ENCODE peak calls at places on chromosome 5, in four cellular contexts. One of them, this sample, is unnamed.
A peak's percentile ranks its signal among the peaks of the same experiment; 100 is the strongest.

GRCh38 chr5:155729684-155730059 is 597.3 kb upstream of the SGCD start:
- DNase-seq in lung: no peak
- DNase-seq in A549: no peak
- DNase-seq in hepatocyte: peak; percentile 39
- DNase-seq in this sample: no peak

GRCh38 chr5:94288937-94289336 is 329.5 kb downstream of the KIAA0825 start:
- DNase-seq in lung: no peak
- DNase-seq in A549: no peak
- DNase-seq in hepatocyte: no peak
- DNase-seq in this sample: no peak

GRCh38 chr5:133865113-133865512 is 103.3 kb downstream of the C5orf15 start:
- DNase-seq in hepatocyte: no peak
- DNase-seq in lung: no peak
- DNase-seq in A549: no peak
- DNase-seq in this sample: no peak

GRCh38 chr5:123855630-123856029 is 343.7 kb downstream of the CSNK1G3 start:
- DNase-seq in hepatocyte: no peak
- DNase-seq in A549: no peak
- DNase-seq in lung: no peak
- DNase-seq in this sample: no peak

GRCh38 chr5:150500905-150501304 is 7.0 kb upstream of the NDST1 start:
- DNase-seq in A549: no peak
- DNase-seq in hepatocyte: no peak
- DNase-seq in lung: no peak
- DNase-seq in this sample: no peak

GRCh38 chr5:78361226-78361993 is 993 bp downstream of the SCAMP1 start:
- DNase-seq in A549: peak; percentile 55
- DNase-seq in hepatocyte: peak; percentile 73
- DNase-seq in lung: peak; percentile 49
- DNase-seq in this sample: no peak

GRCh38 chr5:134130239-134130945 is 15.9 kb downstream of the TCF7 start:
- DNase-seq in hepatocyte: no peak
- DNase-seq in A549: no peak
- DNase-seq in lung: no peak
- DNase-seq in this sample: no peak

GRCh38 chr5:36168737-36169136 is 16.8 kb downstream of the SKP2 start:
- DNase-seq in lung: no peak
- DNase-seq in hepatocyte: no peak
- DNase-seq in A549: no peak
- DNase-seq in this sample: peak; percentile 55

GRCh38 chr5:75031366-75031765 is 21.0 kb downstream of the GCNT4 start:
- DNase-seq in lung: no peak
- DNase-seq in hepatocyte: no peak
- DNase-seq in A549: no peak
- DNase-seq in this sample: no peak

GRCh38 chr5:134524826-134525686 is at the start of gene JADE2:
- DNase-seq in hepatocyte: peak; percentile 84
- DNase-seq in A549: peak; percentile 78
- DNase-seq in lung: peak; percentile 68
- DNase-seq in this sample: peak; percentile 90

GRCh38 chr5:155616779-155617392 is 603.3 kb downstream of the KIF4B start:
- DNase-seq in A549: peak; percentile 52
- DNase-seq in lung: no peak
- DNase-seq in hepatocyte: peak; percentile 47
- DNase-seq in this sample: peak; percentile 4

GRCh38 chr5:64147849-64148441 is 17.7 kb upstream of the RNF180 start:
- DNase-seq in lung: peak; percentile 56
- DNase-seq in A549: peak; percentile 21
- DNase-seq in hepatocyte: peak; percentile 74
- DNase-seq in this sample: no peak

GRCh38 chr5:120388016-120388781 is 75.9 kb upstream of the PRR16 start:
- DNase-seq in lung: no peak
- DNase-seq in hepatocyte: no peak
- DNase-seq in A549: no peak
- DNase-seq in this sample: no peak

GRCh38 chr5:171336486-171337206 is 27.6 kb downstream of the TLX3 start:
- DNase-seq in lung: no peak
- DNase-seq in A549: peak; percentile 32
- DNase-seq in hepatocyte: peak; percentile 40
- DNase-seq in this sample: no peak

GRCh38 chr5:181160144-181160754 is 12.9 kb downstream of the OR2V2 start:
- DNase-seq in lung: no peak
- DNase-seq in hepatocyte: peak; percentile 28
- DNase-seq in A549: peak; percentile 87
- DNase-seq in this sample: peak; percentile 96

GRCh38 chr5:167845952-167846351 is 445.5 kb upstream of the WWC1 start:
- DNase-seq in hepatocyte: no peak
- DNase-seq in A549: no peak
- DNase-seq in lung: no peak
- DNase-seq in this sample: no peak

GRCh38 chr5:166428264-166428663 is 1863.2 kb upstream of the WWC1 start:
- DNase-seq in hepatocyte: no peak
- DNase-seq in lung: no peak
- DNase-seq in A549: no peak
- DNase-seq in this sample: no peak

GRCh38 chr5:148000036-148000435 is 63.7 kb upstream of the SPINK5 start:
- DNase-seq in lung: no peak
- DNase-seq in A549: no peak
- DNase-seq in hepatocyte: no peak
- DNase-seq in this sample: no peak

GRCh38 chr5:61493973-61494372 is 161.9 kb downstream of the ZSWIM6 start:
- DNase-seq in hepatocyte: no peak
- DNase-seq in lung: no peak
- DNase-seq in A549: no peak
- DNase-seq in this sample: no peak

GRCh38 chr5:84411832-84412605 is 27.3 kb upstream of the EDIL3 start:
- DNase-seq in A549: no peak
- DNase-seq in hepatocyte: no peak
- DNase-seq in lung: no peak
- DNase-seq in this sample: no peak

GRCh38 chr5:143898381-143898780 is 86.4 kb downstream of the HMHB1 start:
- DNase-seq in lung: no peak
- DNase-seq in A549: no peak
- DNase-seq in hepatocyte: no peak
- DNase-seq in this sample: no peak

GRCh38 chr5:172868924-172869565 is 35.0 kb downstream of the ERGIC1 start:
- DNase-seq in lung: peak; percentile 82
- DNase-seq in A549: peak; percentile 83
- DNase-seq in hepatocyte: no peak
- DNase-seq in this sample: no peak

GRCh38 chr5:9456435-9457042 is 89.3 kb downstream of the SEMA5A start:
- DNase-seq in lung: no peak
- DNase-seq in A549: no peak
- DNase-seq in hepatocyte: no peak
- DNase-seq in this sample: no peak

GRCh38 chr5:78127875-78128274 is 166.6 kb downstream of the AP3B1 start:
- DNase-seq in hepatocyte: no peak
- DNase-seq in lung: no peak
- DNase-seq in A549: peak; percentile 55
- DNase-seq in this sample: no peak

GRCh38 chr5:25427233-25427632 is 782.5 kb upstream of the CDH10 start:
- DNase-seq in hepatocyte: no peak
- DNase-seq in lung: no peak
- DNase-seq in A549: no peak
- DNase-seq in this sample: no peak
- H3K27ac ChIP-seq in hepatocyte: no peak overlapping the region
- H3K27ac ChIP-seq in lung: no peak overlapping the region
- H3K27ac ChIP-seq in A549: no peak overlapping the region
- H3K27ac ChIP-seq in this sample: no peak overlapping the region

GRCh38 chr5:2584579-2584978 is 166.9 kb downstream of the IRX2 start:
- DNase-seq in lung: no peak
- DNase-seq in hepatocyte: no peak
- DNase-seq in A549: no peak
- DNase-seq in this sample: no peak
- H3K9me3 ChIP-seq in lung: peaks cover 6% of the 10 kb centered on the region
- H3K9me3 ChIP-seq in hepatocyte: no peaks in the 10 kb centered on the region
- H3K9me3 ChIP-seq in A549: no peaks in the 10 kb centered on the region
- H3K9me3 ChIP-seq in this sample: no peaks in the 10 kb centered on the region

GRCh38 chr5:38736089-38736488 is 109.7 kb upstream of the OSMR start:
- DNase-seq in lung: no peak
- DNase-seq in A549: no peak
- DNase-seq in hepatocyte: no peak
- DNase-seq in this sample: no peak
- H3K27ac ChIP-seq in lung: no peak overlapping the region
- H3K27ac ChIP-seq in A549: no peak overlapping the region
- H3K27ac ChIP-seq in hepatocyte: no peak overlapping the region
- H3K27ac ChIP-seq in this sample: no peak overlapping the region

GRCh38 chr5:1051366-1051720 is 42.7 kb downstream of the NKD2 start:
- DNase-seq in A549: no peak
- DNase-seq in lung: no peak
- DNase-seq in hepatocyte: no peak
- DNase-seq in this sample: no peak
- H3K9me3 ChIP-seq in A549: no peaks in the 10 kb centered on the region
- H3K9me3 ChIP-seq in lung: peaks cover 2% of the 10 kb centered on the region
- H3K9me3 ChIP-seq in hepatocyte: no peaks in the 10 kb centered on the region
- H3K9me3 ChIP-seq in this sample: no peaks in the 10 kb centered on the region

GRCh38 chr5:115418788-115419187 is 122.3 kb upstream of the CCDC112 start:
- DNase-seq in lung: no peak
- DNase-seq in A549: no peak
- DNase-seq in hepatocyte: peak; percentile 64
- DNase-seq in this sample: no peak
- H3K27ac ChIP-seq in lung: no peak overlapping the region
- H3K27ac ChIP-seq in A549: no peak overlapping the region
- H3K27ac ChIP-seq in hepatocyte: peak overlapping the region; percentile 35
- H3K27ac ChIP-seq in this sample: no peak overlapping the region

GRCh38 chr5:3997670-3998069 is 402.0 kb downstream of the IRX1 start:
- DNase-seq in lung: no peak
- DNase-seq in hepatocyte: no peak
- DNase-seq in A549: no peak
- DNase-seq in this sample: no peak
- H3K9me3 ChIP-seq in lung: peaks cover 2% of the 10 kb centered on the region
- H3K9me3 ChIP-seq in hepatocyte: no peaks in the 10 kb centered on the region
- H3K9me3 ChIP-seq in A549: peaks cover 6% of the 10 kb centered on the region
- H3K9me3 ChIP-seq in this sample: peaks cover 4% of the 10 kb centered on the region

GRCh38 chr5:142639455-142639854 is 46.4 kb downstream of the FGF1 start:
- DNase-seq in hepatocyte: no peak
- DNase-seq in A549: no peak
- DNase-seq in lung: no peak
- DNase-seq in this sample: no peak

GRCh38 chr5:142637871-142638270 is 48.0 kb downstream of the FGF1 start:
- DNase-seq in A549: no peak
- DNase-seq in hepatocyte: no peak
- DNase-seq in lung: no peak
- DNase-seq in this sample: no peak

GRCh38 chr5:142636698-142637324 is 49.1 kb downstream of the FGF1 start:
- DNase-seq in hepatocyte: no peak
- DNase-seq in A549: no peak
- DNase-seq in lung: no peak
- DNase-seq in this sample: no peak

GRCh38 chr5:142634375-142635018 is 51.4 kb downstream of the FGF1 start:
- DNase-seq in hepatocyte: no peak
- DNase-seq in lung: no peak
- DNase-seq in A549: no peak
- DNase-seq in this sample: no peak

GRCh38 chr5:142636093-142636492 is 49.8 kb downstream of the FGF1 start:
- DNase-seq in A549: no peak
- DNase-seq in lung: no peak
- DNase-seq in hepatocyte: no peak
- DNase-seq in this sample: no peak
- H3K27ac ChIP-seq in A549: no peak overlapping the region
- H3K27ac ChIP-seq in lung: no peak overlapping the region
- H3K27ac ChIP-seq in hepatocyte: no peak overlapping the region
- H3K27ac ChIP-seq in this sample: no peak overlapping the region

GRCh38 chr5:178671745-178672144 is 44.9 kb upstream of the CLK4 start:
- DNase-seq in A549: no peak
- DNase-seq in hepatocyte: no peak
- DNase-seq in lung: no peak
- DNase-seq in this sample: no peak
- H3K9me3 ChIP-seq in A549: peaks cover 15% of the 10 kb centered on the region
- H3K9me3 ChIP-seq in hepatocyte: no peaks in the 10 kb centered on the region
- H3K9me3 ChIP-seq in lung: peaks cover 14% of the 10 kb centered on the region
- H3K9me3 ChIP-seq in this sample: no peaks in the 10 kb centered on the region

DNA sequence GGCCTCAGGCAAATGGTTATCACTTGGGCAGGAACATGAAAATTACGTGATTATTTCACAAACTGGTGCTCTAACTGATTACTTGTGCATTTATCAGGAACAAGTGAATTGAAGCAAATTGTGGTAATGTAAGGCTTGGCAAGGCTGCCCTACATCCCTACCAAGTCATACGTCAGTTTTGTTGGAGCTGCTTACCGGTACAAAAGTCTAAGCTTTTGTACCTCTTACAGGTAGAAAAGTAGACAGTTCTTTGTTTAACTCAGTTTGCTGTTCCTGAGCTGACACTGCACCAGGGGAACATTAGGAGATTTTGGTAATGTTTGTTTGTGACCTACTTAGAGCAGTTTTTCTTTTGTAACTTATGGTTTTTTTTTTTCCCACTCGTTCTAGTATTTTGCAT is 2.2 kb downstream of the G3BP1 start:
- DNase-seq in A549: no peak
- DNase-seq in hepatocyte: no peak
- DNase-seq in lung: no peak
- DNase-seq in this sample: no peak
- H3K27ac ChIP-seq in A549: no peak overlapping the region
- H3K27ac ChIP-seq in hepatocyte: peak overlapping the region; percentile 78
- H3K27ac ChIP-seq in lung: no peak overlapping the region
- H3K27ac ChIP-seq in this sample: peak overlapping the region; percentile 82